ENCODE peak calls at places on chromosome 14, in five cellular contexts. U is IMR-90, W is mesendoderm, T is H9, G is H1. B is an unnamed sample.
A peak's percentile ranks its signal among the peaks of the same experiment; 100 is the strongest.

GRCh38 chr14:103663506-103663905 is 34.5 kb downstream of the KLC1 start:
- DNase-seq in T (no peak), G (no peak), W (no peak), U (no peak), B (no peak)

GRCh38 chr14:57837267-57837666 is 28.6 kb downstream of the SLC35F4 start:
- DNase-seq in G (no peak), W (peak; percentile 18), T (no peak), U (no peak), B (no peak)

GRCh38 chr14:88002421-88002820 is 2.5 kb upstream of the GPR65 start:
- DNase-seq in U (no peak), G (no peak), T (no peak), W (no peak), B (no peak)

GRCh38 chr14:24243336-24243836 is 963 bp upstream of the TINF2 start:
- DNase-seq in G (no peak), W (peak; percentile 72), U (no peak), T (no peak), B (peak; percentile 23)

GRCh38 chr14:68210729-68211299 is 391.2 kb downstream of the RAD51B start:
- DNase-seq in G (no peak), T (no peak), U (peak; percentile 99), W (no peak), B (no peak)

GRCh38 chr14:76152333-76152681 is 585 bp downstream of the GPATCH2L start:
- DNase-seq in U (peak; percentile 91), T (peak; percentile 80), G (no peak), W (peak; percentile 87), B (peak; percentile 17)

GRCh38 chr14:24430143-24430681 is 458 bp downstream of the KHNYN start:
- DNase-seq in W (peak; percentile 79), G (peak; percentile 82), T (peak; percentile 79), U (peak; percentile 66), B (peak; percentile 42)

GRCh38 chr14:85479306-85479705 is 50.6 kb upstream of the FLRT2 start:
- DNase-seq in U (no peak), T (no peak), G (no peak), W (peak; percentile 57), B (no peak)

GRCh38 chr14:38716871-38717270 is 386.2 kb downstream of the SEC23A start:
- DNase-seq in U (no peak), G (no peak), T (no peak), W (no peak), B (no peak)

GRCh38 chr14:55000381-55000780 is 26.5 kb downstream of the WDHD1 start:
- DNase-seq in T (no peak), W (no peak), G (no peak), U (peak; percentile 58), B (no peak)

GRCh38 chr14:61566537-61567225 is 128.6 kb upstream of the HIF1A start:
- DNase-seq in W (no peak), G (no peak), T (no peak), U (peak; percentile 76), B (no peak)
- H3K4me1 ChIP-seq in W (peaks cover 2% of the 10 kb centered on the region), G (peaks cover 20% of the 10 kb centered on the region), T (no peaks in the 10 kb centered on the region), U (peaks cover 63% of the 10 kb centered on the region), B (peaks cover 25% of the 10 kb centered on the region)

GRCh38 chr14:102086972-102087761 is at the start of gene HSP90AA1:
- DNase-seq in W (peak; percentile 96), G (peak; percentile 96), T (peak; percentile 90), U (peak; percentile 88), B (peak; percentile 95)

GRCh38 chr14:102089621-102090343 is 2.9 kb upstream of the HSP90AA1 start:
- DNase-seq in W (no peak), G (no peak), U (no peak), T (no peak), B (no peak)

GRCh38 chr14:102087762-102088011 is 843 bp upstream of the HSP90AA1 start:
- DNase-seq in T (no peak), W (no peak), U (no peak), G (no peak), B (no peak)

GRCh38 chr14:102086346-102086971 is 385 bp downstream of the HSP90AA1 start:
- DNase-seq in U (peak; percentile 68), T (no peak), G (no peak), W (peak; percentile 48), B (no peak)

GRCh38 chr14:102088012-102088792 is 1.4 kb upstream of the HSP90AA1 start:
- DNase-seq in T (peak; percentile 92), U (no peak), W (peak; percentile 92), G (peak; percentile 77), B (no peak)
- H3K9ac ChIP-seq in T (no peak overlapping the region), U (peak overlapping the region; percentile 95), W (peak overlapping the region; percentile 88), G (peak overlapping the region; percentile 46), B (no peak overlapping the region)

DNA sequence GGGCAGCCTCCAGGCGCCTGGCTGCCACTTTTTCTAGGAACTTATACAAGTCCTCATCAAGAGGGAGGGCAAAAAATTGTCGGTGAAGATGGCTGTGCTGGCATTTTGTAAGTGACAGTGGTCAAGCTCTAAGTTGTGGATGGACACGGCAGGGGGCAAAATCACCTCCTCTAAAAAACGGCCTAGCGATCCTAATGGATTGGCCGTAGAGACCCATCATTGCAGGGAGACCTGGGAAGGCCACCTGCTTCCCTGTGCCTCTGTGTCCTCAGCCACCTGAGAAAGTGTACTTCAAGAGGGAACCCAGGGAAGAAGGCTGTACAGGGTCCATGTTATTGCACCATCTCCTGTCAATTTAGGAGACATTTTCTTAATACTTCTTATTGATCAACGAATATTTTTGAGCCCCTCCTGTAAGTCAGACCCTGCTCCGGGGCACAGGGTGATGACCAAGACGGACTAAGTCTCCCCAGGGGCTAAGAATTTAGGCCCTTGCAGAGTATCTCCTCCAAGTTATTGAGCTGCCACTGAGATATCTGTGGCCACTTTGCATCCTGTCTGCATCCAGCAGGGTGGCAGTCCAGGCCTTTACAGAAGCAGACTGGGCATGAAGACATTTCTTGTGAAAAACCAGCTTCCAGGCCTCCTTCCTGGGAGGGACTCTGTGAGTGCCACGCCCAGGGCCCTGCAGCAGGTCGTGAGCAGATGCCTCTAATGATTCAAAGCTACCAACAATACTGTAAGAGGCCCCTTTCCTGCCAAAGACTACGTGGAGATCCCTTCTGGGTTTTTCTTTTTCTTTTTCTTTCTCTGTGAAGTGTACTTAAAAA is 40.5 kb downstream of the PSMA6 start:
- DNase-seq in W (no peak), G (peak; percentile 45), T (no peak), U (no peak), B (no peak)
- H2BK5ac ChIP-seq in W (no peak overlapping the region), G (peak overlapping the region; percentile 24), T (no peak overlapping the region), U (no peak overlapping the region), B (no peak overlapping the region)

DNA sequence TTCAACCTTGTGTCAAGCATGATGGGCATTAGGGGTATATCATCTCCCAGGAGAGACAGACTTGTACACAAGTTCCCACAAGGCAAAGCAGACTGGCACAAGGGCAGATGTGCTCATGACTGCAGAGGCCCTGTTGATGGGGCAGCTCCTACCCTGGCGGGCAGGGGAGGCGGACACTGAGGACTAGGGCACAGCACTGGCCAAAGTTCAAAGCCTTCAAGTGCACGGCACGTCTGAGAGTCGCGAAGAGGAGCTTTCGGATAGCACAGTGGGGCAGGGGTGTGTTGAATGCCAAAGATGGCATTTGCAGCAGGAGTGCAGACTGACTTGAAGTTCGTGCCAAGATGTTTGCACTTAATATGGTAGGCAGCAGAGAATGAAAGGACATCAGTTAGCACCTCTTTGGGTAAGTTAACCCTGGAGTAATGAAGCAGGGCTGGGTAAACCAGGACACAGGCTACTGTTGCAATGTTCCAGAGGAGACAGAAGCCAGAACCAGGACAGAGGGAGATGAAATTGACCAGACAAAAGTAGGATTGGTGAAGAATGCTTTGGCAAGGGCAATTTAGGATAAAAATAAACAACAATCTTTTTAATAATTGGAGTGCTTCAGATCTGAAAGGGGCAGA is 6.7 kb upstream of the EML1 start:
- DNase-seq in T (no peak), U (no peak), G (no peak), W (no peak), B (no peak)
- H3K4me1 ChIP-seq in T (no peaks in the 10 kb centered on the region), U (peaks cover under 1% of the 10 kb centered on the region), G (no peaks in the 10 kb centered on the region), W (no peaks in the 10 kb centered on the region), B (no peaks in the 10 kb centered on the region)

GRCh38 chr14:49975286-49975685 is 82.4 kb downstream of the ARF6 start:
- DNase-seq in T (no peak), U (peak; percentile 93), G (no peak), W (no peak), B (no peak)
- H3K9ac ChIP-seq in T (no peak overlapping the region), U (no peak overlapping the region), G (no peak overlapping the region), W (no peak overlapping the region), B (no peak overlapping the region)

GRCh38 chr14:90062852-90063539 is 1.2 kb downstream of the KCNK13 start:
- DNase-seq in T (no peak), W (peak; percentile 14), G (peak; percentile 38), U (no peak), B (no peak)

GRCh38 chr14:90060965-90061848 is 587 bp upstream of the KCNK13 start:
- DNase-seq in W (peak; percentile 57), T (peak; percentile 64), G (peak; percentile 74), U (no peak), B (no peak)

GRCh38 chr14:90058876-90059458 is 2.8 kb upstream of the KCNK13 start:
- DNase-seq in G (no peak), U (peak; percentile 8), W (no peak), T (no peak), B (no peak)

GRCh38 chr14:90061849-90062794 is at the start of gene KCNK13:
- DNase-seq in U (no peak), T (peak; percentile 46), G (peak; percentile 71), W (peak; percentile 57), B (peak; percentile 39)

DNA sequence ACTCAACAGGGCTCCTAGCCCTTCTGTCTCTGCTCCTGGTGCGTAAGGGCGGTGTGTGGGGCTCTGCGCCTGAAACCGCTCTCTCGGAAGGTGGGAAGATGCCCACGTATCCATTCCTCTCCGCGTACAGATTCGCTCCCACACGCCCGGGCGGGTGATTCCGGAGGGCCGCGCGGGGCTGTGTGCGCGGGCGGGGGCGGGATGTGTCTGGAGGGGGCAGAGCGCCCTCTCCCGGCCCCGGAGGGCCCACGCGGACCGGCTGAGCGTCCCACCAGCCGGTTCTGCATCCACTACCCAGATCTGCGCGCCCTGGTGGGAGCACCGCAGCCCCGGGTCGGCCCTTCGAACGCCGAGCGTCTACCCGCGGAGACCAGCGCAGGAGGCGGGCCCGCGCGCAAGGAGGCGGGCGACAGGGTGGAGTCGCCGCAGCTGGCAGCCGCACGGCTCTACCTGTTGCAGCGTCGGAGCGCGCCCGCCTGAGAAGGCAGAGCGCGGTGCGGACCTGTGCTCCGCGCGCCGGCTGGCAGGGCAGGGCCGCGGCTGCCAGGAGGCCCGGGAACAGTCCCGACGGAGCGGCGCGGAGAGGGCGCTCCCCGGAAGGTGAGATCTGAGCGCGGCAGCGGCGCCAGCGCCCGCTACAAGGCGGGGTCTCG is 1.4 kb upstream of the KCNK13 start:
- DNase-seq in W (peak; percentile 85), G (peak; percentile 85), T (peak; percentile 83), U (peak; percentile 51), B (peak; percentile 57)
- H2BK5ac ChIP-seq in W (no peak overlapping the region), G (no peak overlapping the region), T (no peak overlapping the region), U (no peak overlapping the region), B (no peak overlapping the region)

DNA sequence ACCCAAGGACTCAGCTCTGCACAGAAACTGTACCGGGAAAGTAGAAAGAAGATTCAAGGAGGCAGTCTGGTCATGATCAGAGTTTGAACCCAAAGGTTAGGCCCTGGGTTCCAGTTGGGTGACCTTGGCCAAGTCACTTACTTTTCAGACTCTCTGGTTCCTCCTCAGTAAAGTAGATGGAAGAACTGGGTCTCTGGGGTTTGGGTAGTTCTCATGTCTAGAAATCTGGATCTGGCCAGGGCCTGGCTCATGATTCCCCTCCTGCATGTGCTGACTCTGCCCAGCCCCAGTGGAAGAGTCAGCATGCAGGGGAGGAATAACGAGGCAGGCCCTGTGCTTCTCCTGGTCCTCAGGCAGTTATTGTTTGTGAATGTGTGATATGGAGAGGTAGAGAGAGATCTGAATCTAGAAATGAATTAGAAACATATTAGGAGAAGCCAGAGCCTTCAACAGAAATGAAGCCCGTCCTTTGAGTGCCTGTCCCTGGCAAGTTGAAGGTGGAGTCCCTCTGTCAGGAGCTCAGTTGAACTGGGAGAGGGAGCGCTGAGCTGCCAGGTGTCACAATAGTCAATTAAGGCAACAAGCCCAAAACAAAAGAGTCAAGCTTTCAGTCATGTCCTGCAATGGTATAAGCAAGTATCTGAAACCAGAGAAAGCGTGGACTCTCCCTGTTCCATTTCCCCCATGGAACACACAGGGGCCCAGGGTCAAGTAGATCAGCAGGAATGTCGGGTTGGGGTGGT is 131.3 kb upstream of the HIF1A start:
- DNase-seq in W (no peak), G (no peak), T (no peak), U (no peak), B (no peak)
- H3K4me1 ChIP-seq in W (peaks cover 4% of the 10 kb centered on the region), G (peaks cover 18% of the 10 kb centered on the region), T (no peaks in the 10 kb centered on the region), U (peaks cover 69% of the 10 kb centered on the region), B (peaks cover 8% of the 10 kb centered on the region)